ENCODE peak calls at places on chromosomes 13 and 19, in six cellular contexts. Y is PC-3, I is GM23248, A is HCT116, K is SK-N-SH, C is MM.1S. W is an unnamed sample.
A peak's percentile ranks its signal among the peaks of the same experiment; 100 is the strongest.

GRCh38 chr13:111480976-111481375 is 160.5 kb downstream of the TEX29 start:
- DNase-seq in Y (no peak), I (no peak), A (no peak), K (no peak), C (no peak), W (no peak)

GRCh38 chr19:892243-892996 is 567 bp downstream of the MED16 start:
- DNase-seq in Y (no peak), I (peak; percentile 50), A (no peak), K (peak; percentile 82), C (peak; percentile 37), W (peak; percentile 67)

GRCh38 chr13:110910013-110910890 is 4.6 kb downstream of the ANKRD10 start:
- DNase-seq in Y (no peak), I (no peak), A (no peak), K (no peak), C (no peak), W (no peak)

GRCh38 chr19:8505680-8506401 is 3.4 kb upstream of the PRAM1 start:
- DNase-seq in Y (peak; percentile 87), I (peak; percentile 80), A (no peak), K (peak; percentile 98), C (peak; percentile 55), W (peak; percentile 92)

GRCh38 chr13:110132178-110132975 is 174.6 kb downstream of the COL4A1 start:
- DNase-seq in Y (no peak), I (peak; percentile 55), A (no peak), K (peak; percentile 49), C (no peak), W (no peak)

GRCh38 chr19:18610556-18611326 is 1.9 kb upstream of the TMEM59L start:
- DNase-seq in Y (no peak), I (no peak), A (no peak), K (peak; percentile 43), C (no peak), W (peak; percentile 70)

GRCh38 chr13:85163063-85163462 is 636.2 kb downstream of the SLITRK6 start:
- DNase-seq in Y (no peak), I (no peak), A (no peak), K (no peak), C (no peak), W (no peak)

GRCh38 chr19:18683109-18683954 is at the start of gene CRTC1:
- DNase-seq in Y (peak; percentile 93), I (peak; percentile 95), A (peak; percentile 65), K (peak; percentile 99), C (peak; percentile 89), W (peak; percentile 95)

GRCh38 chr19:7914099-7914498 is 531 bp upstream of the TGFBR3L start:
- DNase-seq in Y (no peak), I (no peak), A (no peak), K (no peak), C (no peak), W (no peak)

GRCh38 chr19:44345969-44346368 is 10.5 kb downstream of the ZNF112 start:
- DNase-seq in Y (no peak), I (no peak), A (no peak), K (no peak), C (no peak), W (no peak)

GRCh38 chr13:98571955-98572662 is 4.8 kb downstream of the STK24 start:
- DNase-seq in Y (peak; percentile 49), I (peak; percentile 82), A (no peak), K (peak; percentile 55), C (peak; percentile 39), W (no peak)

GRCh38 chr13:107111248-107111647 is 543.3 kb upstream of the ARGLU1 start:
- DNase-seq in Y (no peak), I (no peak), A (no peak), K (no peak), C (no peak), W (no peak)

GRCh38 chr13:31427151-31427867 is 227.5 kb downstream of the B3GLCT start:
- DNase-seq in Y (no peak), I (no peak), A (no peak), K (no peak), C (no peak), W (no peak)

GRCh38 chr13:76703621-76704020 is 182.6 kb downstream of the KCTD12 start:
- DNase-seq in Y (no peak), I (no peak), A (no peak), K (no peak), C (no peak), W (no peak)

GRCh38 chr13:106178816-106179215 is 356.6 kb downstream of the EFNB2 start:
- DNase-seq in Y (no peak), I (no peak), A (no peak), K (no peak), C (no peak), W (no peak)

GRCh38 chr19:44847144-44848035 is 1.3 kb downstream of the NECTIN2 start:
- DNase-seq in Y (peak; percentile 62), I (peak; percentile 80), A (peak; percentile 8), K (peak; percentile 51), C (no peak), W (peak; percentile 75)

GRCh38 chr13:86933676-86934075 is 737.5 kb upstream of the SLITRK5 start:
- DNase-seq in Y (no peak), I (no peak), A (no peak), K (no peak), C (no peak), W (peak; percentile 26)

GRCh38 chr13:98228661-98229349 is 51.7 kb upstream of the RNF113B start:
- DNase-seq in Y (peak; percentile 38), I (peak; percentile 81), A (no peak), K (no peak), C (no peak), W (no peak)

GRCh38 chr19:30160996-30161655 is 211.1 kb upstream of the ZNF536 start:
- DNase-seq in Y (no peak), I (no peak), A (no peak), K (no peak), C (no peak), W (no peak)

GRCh38 chr13:37014609-37015008 is 14.0 kb downstream of the EXOSC8 start:
- DNase-seq in Y (no peak), I (peak; percentile 17), A (no peak), K (no peak), C (no peak), W (no peak)

GRCh38 chr13:18954254-18954653 is 227.4 kb downstream of the TUBA3C start:
- DNase-seq in Y (no peak), I (no peak), A (no peak), K (no peak), C (no peak), W (no peak)

GRCh38 chr19:17418710-17419109 is 1.1 kb upstream of the MVB12A start:
- DNase-seq in Y (no peak), I (no peak), A (no peak), K (no peak), C (no peak), W (no peak)

GRCh38 chr19:17419491-17420266 is at the start of gene MVB12A:
- DNase-seq in Y (peak; percentile 99), I (peak; percentile 99), A (peak; percentile 98), K (peak; percentile 97), C (peak; percentile 99), W (peak; percentile 99)

GRCh38 chr19:17421942-17422341 is 2.1 kb downstream of the MVB12A start:
- DNase-seq in Y (no peak), I (no peak), A (no peak), K (no peak), C (no peak), W (no peak)

GRCh38 chr19:17419154-17419490 is 725 bp upstream of the MVB12A start:
- DNase-seq in Y (no peak), I (peak; percentile 50), A (no peak), K (no peak), C (no peak), W (no peak)

GRCh38 chr19:17420267-17420924 is 549 bp downstream of the MVB12A start:
- DNase-seq in Y (peak; percentile 38), I (peak; percentile 50), A (no peak), K (peak; percentile 85), C (peak; percentile 36), W (peak; percentile 77)
- H2AFZ ChIP-seq in Y (peak overlapping the region; percentile 98), I (peak overlapping the region; percentile 94), A (peak overlapping the region; percentile 31), K (peak overlapping the region; percentile 97), C (peak overlapping the region; percentile 99), W (peak overlapping the region; percentile 85)

GRCh38 chr19:6272411-6272791 is 7.4 kb downstream of the MLLT1 start:
- DNase-seq in Y (no peak), I (no peak), A (no peak), K (peak; percentile 66), C (no peak), W (peak; percentile 44)
- H3K9ac ChIP-seq in Y (peak overlapping the region; percentile 3), I (peak overlapping the region; percentile 82), A (no peak overlapping the region), K (no peak overlapping the region), C (no peak overlapping the region), W (peak overlapping the region; percentile 17)

GRCh38 chr19:47040869-47041268 is 7.6 kb downstream of the TMEM160 start:
- DNase-seq in Y (no peak), I (no peak), A (no peak), K (no peak), C (no peak), W (no peak)
- TF ChIP-seq EZH2phosphoT487 in Y (no peak), I (no peak), A (no peak), K (no peak), C (no peak), W (no peak)

GRCh38 chr13:51177188-51177587 is 45.0 kb upstream of the FAM124A start:
- DNase-seq in Y (no peak), I (no peak), A (no peak), K (no peak), C (no peak), W (no peak)

GRCh38 chr13:51179432-51179971 is 42.7 kb upstream of the FAM124A start:
- DNase-seq in Y (no peak), I (no peak), A (no peak), K (no peak), C (no peak), W (no peak)

GRCh38 chr13:51178456-51179074 is 43.6 kb upstream of the FAM124A start:
- DNase-seq in Y (no peak), I (no peak), A (no peak), K (no peak), C (no peak), W (no peak)

GRCh38 chr13:51180853-51181511 is 41.2 kb upstream of the FAM124A start:
- DNase-seq in Y (no peak), I (no peak), A (no peak), K (no peak), C (no peak), W (no peak)

DNA sequence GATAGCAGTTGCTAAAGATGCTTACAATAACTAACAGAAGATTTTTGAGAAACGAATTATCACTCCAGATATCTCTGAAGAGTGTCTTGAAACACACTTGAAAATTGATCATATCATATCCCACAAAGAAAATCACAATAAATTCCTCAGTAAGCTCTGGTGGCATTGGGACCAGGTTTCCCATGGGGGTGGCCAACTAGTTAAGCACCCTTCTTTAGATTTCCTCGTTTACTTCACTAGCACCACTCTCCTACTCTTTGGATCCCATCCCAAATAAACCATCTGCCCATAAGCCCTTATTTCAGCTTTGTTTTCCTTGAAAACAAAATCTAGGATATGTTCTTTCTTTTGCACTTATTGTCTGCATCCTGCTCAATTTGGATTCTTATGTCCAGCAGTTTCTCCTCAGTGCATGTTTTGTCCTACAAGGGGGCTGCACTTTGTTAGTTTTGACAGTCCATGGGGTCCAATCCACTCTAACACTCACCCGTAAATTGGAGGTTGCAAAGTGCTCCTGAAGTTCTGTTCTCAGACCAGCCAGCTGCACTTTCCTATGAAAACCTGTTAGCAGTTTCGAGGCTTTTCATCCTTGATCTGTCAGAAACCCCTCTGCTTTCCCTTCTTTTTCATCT is 40.3 kb upstream of the FAM124A start:
- DNase-seq in Y (no peak), I (no peak), A (no peak), K (no peak), C (no peak), W (no peak)
- H2AFZ ChIP-seq in Y (no peak overlapping the region), I (no peak overlapping the region), A (no peak overlapping the region), K (no peak overlapping the region), C (no peak overlapping the region), W (peak overlapping the region; percentile 61)

W was measured in neural progenitor cell.